ENCODE peak calls at places on chromosome 13, in eight cellular contexts. U is Peyer's patch; K is cardiac muscle cell; O is adrenal gland; H is CD8-positive, alpha-beta T cell; Y is psoas muscle; I is left lung; W is transverse colon. G is an unnamed sample.

GRCh38 chr13:28181413-28181812 is 43.1 kb downstream of the PAN3 start:
- DNase-seq in W (no peak), H (no peak), O (no peak), I (no peak), U (no peak), Y (no peak), K (no peak), G (no peak)

GRCh38 chr13:51959773-51960172 is 51.5 kb downstream of the ATP7B start:
- DNase-seq in W (peak; percentile 81), H (no peak), O (no peak), I (no peak), U (peak; percentile 69), Y (no peak), K (no peak), G (no peak)

GRCh38 chr13:26075498-26075897 is 23.7 kb upstream of the SHISA2 start:
- DNase-seq in Y (no peak), O (no peak), H (no peak), W (no peak), K (no peak), I (no peak), U (no peak), G (peak; percentile 30)

GRCh38 chr13:113584205-113584869 is at the start of gene TFDP1:
- DNase-seq in O (peak; percentile 64), I (peak; percentile 83), Y (peak; percentile 63), U (peak; percentile 86), K (peak; percentile 68), H (peak; percentile 40), W (peak; percentile 79), G (peak; percentile 94)

GRCh38 chr13:46181799-46182490 is at the start of gene LCP1:
- DNase-seq in U (no peak), K (no peak), I (peak; percentile 46), Y (no peak), H (peak; percentile 78), O (no peak), W (peak; percentile 44), G (no peak)

GRCh38 chr13:98394820-98395510 is 181.9 kb downstream of the STK24 start:
- DNase-seq in I (no peak), K (no peak), O (no peak), W (no peak), H (no peak), Y (no peak), U (no peak), G (no peak)

GRCh38 chr13:113413178-113413897 is 40.0 kb downstream of the ADPRHL1 start:
- DNase-seq in Y (peak; percentile 74), H (no peak), O (no peak), I (no peak), W (no peak), U (no peak), K (no peak), G (no peak)

GRCh38 chr13:25171517-25172302 is at the start of gene AMER2:
- DNase-seq in Y (no peak), K (peak; percentile 70), H (no peak), U (no peak), O (peak; percentile 39), I (no peak), W (peak; percentile 11), G (no peak)

GRCh38 chr13:99432637-99433542 is 68.4 kb upstream of the TM9SF2 start:
- DNase-seq in U (peak; percentile 64), Y (peak; percentile 73), H (peak; percentile 77), W (peak; percentile 62), K (peak; percentile 21), O (peak; percentile 89), I (peak; percentile 82), G (no peak)

GRCh38 chr13:112448621-112449544 is 72.7 kb downstream of the SPACA7 start:
- DNase-seq in K (no peak), H (no peak), W (no peak), U (no peak), I (no peak), O (no peak), Y (no peak), G (peak; percentile 49)

GRCh38 chr13:106987435-106987800 is 419.5 kb upstream of the ARGLU1 start:
- DNase-seq in U (no peak), H (no peak), O (no peak), K (no peak), Y (no peak), I (no peak), W (no peak), G (no peak)

GRCh38 chr13:75870397-75870801 is 234.3 kb downstream of the LMO7 start:
- DNase-seq in H (no peak), O (no peak), K (peak; percentile 33), U (no peak), W (no peak), Y (no peak), I (no peak), G (no peak)

GRCh38 chr13:39536274-39536673 is 66.7 kb downstream of the LHFPL6 start:
- DNase-seq in K (no peak), W (no peak), I (no peak), Y (no peak), H (no peak), O (no peak), U (no peak), G (no peak)

GRCh38 chr13:39531646-39532045 is 71.3 kb downstream of the LHFPL6 start:
- DNase-seq in W (no peak), I (no peak), Y (no peak), O (no peak), H (no peak), K (no peak), U (no peak), G (no peak)

GRCh38 chr13:39538826-39539555 is 64.0 kb downstream of the LHFPL6 start:
- DNase-seq in K (no peak), U (no peak), O (no peak), W (no peak), Y (no peak), I (no peak), H (no peak), G (no peak)

GRCh38 chr13:39540929-39541605 is 61.9 kb downstream of the LHFPL6 start:
- DNase-seq in O (no peak), K (no peak), U (no peak), I (no peak), Y (no peak), H (no peak), W (no peak), G (no peak)

GRCh38 chr13:39536906-39537305 is 66.1 kb downstream of the LHFPL6 start:
- DNase-seq in O (no peak), W (no peak), U (no peak), I (no peak), H (no peak), Y (no peak), K (no peak), G (no peak)
- H3K4me1 ChIP-seq in O (peaks cover 9% of the 10 kb centered on the region), W (peaks cover 17% of the 10 kb centered on the region), U (no peaks in the 10 kb centered on the region), I (peaks cover under 1% of the 10 kb centered on the region), H (no peaks in the 10 kb centered on the region), Y (peaks cover 11% of the 10 kb centered on the region), K (no peaks in the 10 kb centered on the region), G (no peaks in the 10 kb centered on the region)

GRCh38 chr13:22176968-22177545 is 506.2 kb downstream of the FGF9 start:
- DNase-seq in K (no peak), H (no peak), I (no peak), U (no peak), W (no peak), Y (no peak), O (peak; percentile 42), G (no peak)

GRCh38 chr13:22173605-22174004 is 502.7 kb downstream of the FGF9 start:
- DNase-seq in W (no peak), O (no peak), I (no peak), U (no peak), H (no peak), Y (no peak), K (no peak), G (no peak)

GRCh38 chr13:22178878-22179277 is 508.0 kb downstream of the FGF9 start:
- DNase-seq in O (no peak), W (no peak), Y (no peak), I (no peak), U (no peak), K (no peak), H (no peak), G (no peak)

GRCh38 chr13:22175211-22175610 is 504.3 kb downstream of the FGF9 start:
- DNase-seq in H (no peak), Y (no peak), O (no peak), I (no peak), K (no peak), W (no peak), U (no peak), G (no peak)

GRCh38 chr13:22175815-22176214 is 504.9 kb downstream of the FGF9 start:
- DNase-seq in H (no peak), W (no peak), U (no peak), Y (no peak), O (no peak), I (no peak), K (no peak), G (no peak)
- TF ChIP-seq CTCF in H (no peak), W (no peak), U (no peak), Y (no peak), O (no peak), I (no peak), K (no peak), G (no peak)

DNA sequence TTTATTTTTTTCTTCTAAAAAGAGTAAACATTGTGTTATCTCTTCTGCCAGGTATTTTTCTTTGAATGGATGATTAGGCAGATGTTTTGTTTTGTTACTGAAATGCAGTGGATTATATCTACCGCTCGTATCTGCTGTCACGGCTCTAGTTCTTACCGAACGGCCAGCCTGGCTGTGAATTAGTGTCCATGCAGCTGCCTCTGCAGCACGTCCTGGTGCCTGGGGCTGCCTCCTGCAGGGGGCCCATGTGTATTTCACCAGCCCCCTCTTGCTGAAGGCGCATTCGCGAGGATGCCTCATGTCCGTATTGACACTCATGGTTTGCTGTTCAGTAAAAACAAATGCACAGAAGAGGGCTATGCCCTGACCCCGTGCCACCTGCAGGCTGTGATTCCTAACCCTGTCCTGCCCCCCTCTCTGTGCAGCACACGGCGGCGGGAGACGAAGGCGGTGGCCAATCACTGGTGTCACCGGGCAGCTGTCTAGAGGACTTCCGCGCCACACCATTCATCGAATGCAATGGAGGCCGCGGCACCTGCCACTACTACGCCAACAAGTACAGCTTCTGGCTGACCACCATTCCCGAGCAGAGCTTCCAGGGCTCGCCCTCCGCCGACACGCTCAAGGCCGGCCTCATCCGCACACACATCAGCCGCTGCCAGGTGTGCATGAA is 49.9 kb downstream of the RAB20 start:
- DNase-seq in U (no peak), W (no peak), I (no peak), K (no peak), O (no peak), H (no peak), Y (no peak), G (no peak)
- H3K36me3 ChIP-seq in U (no peaks in the 10 kb centered on the region), W (no peaks in the 10 kb centered on the region), I (peaks cover 3% of the 10 kb centered on the region), K (peaks cover 10% of the 10 kb centered on the region), O (peaks cover 31% of the 10 kb centered on the region), H (no peaks in the 10 kb centered on the region), Y (no peaks in the 10 kb centered on the region), G (no peaks in the 10 kb centered on the region)

GRCh38 chr13:95745752-95746151 is 68.8 kb downstream of the DNAJC3 start:
- DNase-seq in O (no peak), Y (no peak), W (no peak), H (no peak), U (no peak), I (no peak), K (peak; percentile 15), G (no peak)

GRCh38 chr13:95743192-95743591 is 66.3 kb downstream of the DNAJC3 start:
- DNase-seq in I (no peak), H (no peak), W (no peak), U (no peak), Y (no peak), K (no peak), O (no peak), G (no peak)

GRCh38 chr13:95741584-95742563 is 64.9 kb downstream of the DNAJC3 start:
- DNase-seq in O (no peak), H (no peak), W (no peak), I (no peak), U (no peak), K (no peak), Y (no peak), G (no peak)

GRCh38 chr13:95749545-95749944 is 72.6 kb downstream of the DNAJC3 start:
- DNase-seq in H (no peak), K (no peak), U (no peak), Y (no peak), I (no peak), O (no peak), W (no peak), G (no peak)

GRCh38 chr13:95745289-95745688 is 68.3 kb downstream of the DNAJC3 start:
- DNase-seq in I (no peak), Y (no peak), H (no peak), W (no peak), U (no peak), K (peak; percentile 10), O (no peak), G (no peak)
- H3K4me1 ChIP-seq in I (peaks cover 11% of the 10 kb centered on the region), Y (peaks cover 7% of the 10 kb centered on the region), H (peaks cover 4% of the 10 kb centered on the region), W (peaks cover 4% of the 10 kb centered on the region), U (no peaks in the 10 kb centered on the region), K (peaks cover 6% of the 10 kb centered on the region), O (no peaks in the 10 kb centered on the region), G (peaks cover 28% of the 10 kb centered on the region)

G was measured in Caco-2.